ENCODE peak calls at places on chromosomes 5 and 9, in five cellular contexts. V, Z, W, G and U are unnamed samples.

GRCh38 chr9:112755675-112756074 is 5.1 kb downstream of the SNX30 start:
- DNase-seq in V (no peak), Z (no peak), W (no peak), G (no peak), U (no peak)

GRCh38 chr5:169149317-169149716 is 151.6 kb downstream of the SLIT3 start:
- DNase-seq in V (no peak), Z (no peak), W (no peak), G (no peak), U (no peak)

GRCh38 chr9:34686732-34687131 is 4.3 kb downstream of the CCL19 start:
- DNase-seq in V (no peak), Z (no peak), W (no peak), G (no peak), U (no peak)

GRCh38 chr5:154138701-154139100 is 51.8 kb upstream of the GALNT10 start:
- DNase-seq in V (no peak), Z (no peak), W (peak; percentile 73), G (no peak), U (no peak)

GRCh38 chr5:56350595-56351170 is 117.6 kb upstream of the ANKRD55 start:
- DNase-seq in V (no peak), Z (peak; percentile 13), W (peak; percentile 69), G (no peak), U (no peak)

GRCh38 chr9:133945314-133945975 is 46.7 kb downstream of the VAV2 start:
- DNase-seq in V (peak; percentile 89), Z (no peak), W (peak; percentile 6), G (no peak), U (no peak)

GRCh38 chr5:25701936-25702335 is 1057.2 kb upstream of the CDH10 start:
- DNase-seq in V (no peak), Z (no peak), W (no peak), G (no peak), U (no peak)

GRCh38 chr5:93926831-93927600 is 185.6 kb upstream of the POU5F2 start:
- DNase-seq in V (no peak), Z (no peak), W (no peak), G (no peak), U (no peak)

GRCh38 chr9:92561374-92562329 is 25.9 kb upstream of the ECM2 start:
- DNase-seq in V (no peak), Z (peak; percentile 59), W (no peak), G (no peak), U (no peak)

GRCh38 chr9:108410161-108410560 is 445.6 kb downstream of the ACTL7B start:
- DNase-seq in V (no peak), Z (no peak), W (no peak), G (no peak), U (no peak)
- TF ChIP-seq CTCF in V (no peak), Z (no peak), W (no peak), G (no peak), U (no peak)

GRCh38 chr9:109705515-109705914 is 74.5 kb upstream of the PALM2AKAP2 start:
- DNase-seq in V (no peak), Z (peak; percentile 17), W (no peak), G (no peak), U (no peak)
- TF ChIP-seq CTCF in V (no peak), Z (peak; percentile 19), W (peak; percentile 20), G (no peak), U (no peak)

GRCh38 chr5:163489055-163489744 is 16.2 kb upstream of the MAT2B start:
- DNase-seq in V (no peak), Z (no peak), W (no peak), G (peak; percentile 12), U (no peak)
- TF ChIP-seq CTCF in V (peak; percentile 12), Z (peak; percentile 23), W (no peak), G (peak; percentile 13), U (no peak)

GRCh38 chr9:120536094-120536493 is 43.9 kb downstream of the CDK5RAP2 start:
- DNase-seq in V (no peak), Z (no peak), W (no peak), G (no peak), U (no peak)

GRCh38 chr9:120534266-120534665 is 45.7 kb downstream of the CDK5RAP2 start:
- DNase-seq in V (no peak), Z (no peak), W (no peak), G (no peak), U (no peak)

GRCh38 chr9:120532891-120533290 is 47.1 kb downstream of the CDK5RAP2 start:
- DNase-seq in V (no peak), Z (no peak), W (no peak), G (no peak), U (no peak)

GRCh38 chr9:120531683-120532300 is 48.2 kb downstream of the CDK5RAP2 start:
- DNase-seq in V (no peak), Z (no peak), W (no peak), G (no peak), U (no peak)

GRCh38 chr9:120532475-120532874 is 47.5 kb downstream of the CDK5RAP2 start:
- DNase-seq in V (no peak), Z (no peak), W (peak; percentile 21), G (no peak), U (no peak)
- TF ChIP-seq CTCF in V (no peak), Z (no peak), W (no peak), G (no peak), U (no peak)

GRCh38 chr5:55081541-55081940 is 20.9 kb upstream of the GZMA start:
- DNase-seq in V (no peak), Z (no peak), W (no peak), G (no peak), U (no peak)
- TF ChIP-seq CTCF in V (no peak), Z (no peak), W (no peak), G (no peak), U (no peak)

GRCh38 chr9:122100756-122101155 is 7.6 kb upstream of the TTLL11 start:
- DNase-seq in V (no peak), Z (no peak), W (no peak), G (no peak), U (no peak)

GRCh38 chr9:122096620-122097415 is 3.7 kb upstream of the TTLL11 start:
- DNase-seq in V (no peak), Z (no peak), W (no peak), G (no peak), U (no peak)

GRCh38 chr9:122102156-122102555 is 9.0 kb upstream of the TTLL11 start:
- DNase-seq in V (no peak), Z (no peak), W (no peak), G (no peak), U (no peak)

GRCh38 chr9:122097679-122098315 is 4.7 kb upstream of the TTLL11 start:
- DNase-seq in V (no peak), Z (peak; percentile 27), W (no peak), G (no peak), U (no peak)

GRCh38 chr9:122099271-122099869 is 6.3 kb upstream of the TTLL11 start:
- DNase-seq in V (peak; percentile 80), Z (no peak), W (peak; percentile 81), G (peak; percentile 79), U (peak; percentile 93)
- TF ChIP-seq CTCF in V (peak; percentile 89), Z (peak; percentile 82), W (peak; percentile 89), G (peak; percentile 85), U (peak; percentile 15)